ENCODE peak calls at places on chromosomes 12 and 14, in eight cellular contexts. One of them, this sample, is unnamed.

GRCh38 chr14:75283162-75283883 is 4.7 kb downstream of the FOS start:
- DNase-seq in Peyer's patch: peak; percentile 86
- DNase-seq in psoas muscle: no peak
- DNase-seq in effector memory CD4-positive, alpha-beta T cell: peak; percentile 48
- DNase-seq in IMR-90: peak; percentile 77
- DNase-seq in left ventricle myocardium inferior: no peak
- DNase-seq in PC-9: no peak
- DNase-seq in SK-N-SH: no peak
- DNase-seq in this sample: peak; percentile 34

GRCh38 chr14:53516261-53516774 is 363.2 kb upstream of the DDHD1 start:
- DNase-seq in effector memory CD4-positive, alpha-beta T cell: no peak
- DNase-seq in PC-9: no peak
- DNase-seq in IMR-90: peak; percentile 96
- DNase-seq in left ventricle myocardium inferior: no peak
- DNase-seq in psoas muscle: no peak
- DNase-seq in SK-N-SH: no peak
- DNase-seq in Peyer's patch: no peak
- DNase-seq in this sample: no peak

GRCh38 chr12:99278899-99279298 is 368.7 kb upstream of the GARIN6 start:
- DNase-seq in left ventricle myocardium inferior: no peak
- DNase-seq in Peyer's patch: no peak
- DNase-seq in SK-N-SH: no peak
- DNase-seq in psoas muscle: no peak
- DNase-seq in PC-9: no peak
- DNase-seq in effector memory CD4-positive, alpha-beta T cell: no peak
- DNase-seq in IMR-90: no peak
- DNase-seq in this sample: no peak

GRCh38 chr12:76018111-76018510 is 13.5 kb downstream of the PHLDA1 start:
- DNase-seq in psoas muscle: no peak
- DNase-seq in IMR-90: peak; percentile 61
- DNase-seq in Peyer's patch: no peak
- DNase-seq in left ventricle myocardium inferior: peak; percentile 49
- DNase-seq in PC-9: peak; percentile 71
- DNase-seq in SK-N-SH: no peak
- DNase-seq in effector memory CD4-positive, alpha-beta T cell: no peak
- DNase-seq in this sample: no peak

GRCh38 chr12:54704187-54704586 is 56.0 kb upstream of the DCD start:
- DNase-seq in effector memory CD4-positive, alpha-beta T cell: no peak
- DNase-seq in IMR-90: no peak
- DNase-seq in Peyer's patch: no peak
- DNase-seq in psoas muscle: no peak
- DNase-seq in left ventricle myocardium inferior: no peak
- DNase-seq in SK-N-SH: no peak
- DNase-seq in PC-9: no peak
- DNase-seq in this sample: no peak

GRCh38 chr12:96436366-96437295 is 36.4 kb upstream of the CDK17 start:
- DNase-seq in effector memory CD4-positive, alpha-beta T cell: no peak
- DNase-seq in IMR-90: no peak
- DNase-seq in SK-N-SH: no peak
- DNase-seq in Peyer's patch: no peak
- DNase-seq in psoas muscle: no peak
- DNase-seq in left ventricle myocardium inferior: no peak
- DNase-seq in PC-9: no peak
- DNase-seq in this sample: no peak

GRCh38 chr14:20683896-20684661 is at the start of gene RNASE4:
- DNase-seq in IMR-90: peak; percentile 93
- DNase-seq in psoas muscle: peak; percentile 90
- DNase-seq in left ventricle myocardium inferior: peak; percentile 85
- DNase-seq in effector memory CD4-positive, alpha-beta T cell: peak; percentile 67
- DNase-seq in SK-N-SH: peak; percentile 68
- DNase-seq in PC-9: peak; percentile 75
- DNase-seq in Peyer's patch: peak; percentile 95
- DNase-seq in this sample: peak; percentile 91

GRCh38 chr12:25382311-25383106 is 131.8 kb upstream of the KRAS start:
- DNase-seq in PC-9: no peak
- DNase-seq in IMR-90: no peak
- DNase-seq in effector memory CD4-positive, alpha-beta T cell: no peak
- DNase-seq in Peyer's patch: no peak
- DNase-seq in SK-N-SH: no peak
- DNase-seq in left ventricle myocardium inferior: no peak
- DNase-seq in psoas muscle: no peak
- DNase-seq in this sample: no peak

GRCh38 chr14:21437063-21437901 is 18.6 kb downstream of the CHD8 start:
- DNase-seq in IMR-90: peak; percentile 99
- DNase-seq in left ventricle myocardium inferior: peak; percentile 99
- DNase-seq in effector memory CD4-positive, alpha-beta T cell: peak; percentile 97
- DNase-seq in Peyer's patch: peak; percentile 99
- DNase-seq in psoas muscle: peak; percentile 99
- DNase-seq in PC-9: peak; percentile 94
- DNase-seq in SK-N-SH: peak; percentile 93
- DNase-seq in this sample: peak; percentile 95

GRCh38 chr14:100271247-100271939 is 32.4 kb downstream of the YY1 start:
- DNase-seq in IMR-90: no peak
- DNase-seq in psoas muscle: no peak
- DNase-seq in left ventricle myocardium inferior: no peak
- DNase-seq in PC-9: peak; percentile 8
- DNase-seq in effector memory CD4-positive, alpha-beta T cell: no peak
- DNase-seq in SK-N-SH: no peak
- DNase-seq in Peyer's patch: peak; percentile 75
- DNase-seq in this sample: peak; percentile 43

GRCh38 chr12:53172352-53172751 is 8.2 kb upstream of the ZNF740 start:
- DNase-seq in IMR-90: peak; percentile 81
- DNase-seq in effector memory CD4-positive, alpha-beta T cell: no peak
- DNase-seq in SK-N-SH: no peak
- DNase-seq in Peyer's patch: no peak
- DNase-seq in PC-9: no peak
- DNase-seq in psoas muscle: no peak
- DNase-seq in left ventricle myocardium inferior: no peak
- DNase-seq in this sample: no peak

GRCh38 chr12:6182279-6182898 is 17.8 kb upstream of the CD9 start:
- DNase-seq in IMR-90: peak; percentile 68
- DNase-seq in PC-9: peak; percentile 39
- DNase-seq in Peyer's patch: peak; percentile 68
- DNase-seq in effector memory CD4-positive, alpha-beta T cell: no peak
- DNase-seq in psoas muscle: peak; percentile 64
- DNase-seq in SK-N-SH: peak; percentile 87
- DNase-seq in left ventricle myocardium inferior: peak; percentile 61
- DNase-seq in this sample: no peak

GRCh38 chr12:131620520-131620919 is 90.4 kb upstream of the SFSWAP start:
- DNase-seq in PC-9: no peak
- DNase-seq in IMR-90: no peak
- DNase-seq in left ventricle myocardium inferior: no peak
- DNase-seq in Peyer's patch: no peak
- DNase-seq in psoas muscle: no peak
- DNase-seq in SK-N-SH: peak; percentile 58
- DNase-seq in effector memory CD4-positive, alpha-beta T cell: no peak
- DNase-seq in this sample: no peak

GRCh38 chr14:106203438-106203837 is 677.1 kb downstream of the TMEM121 start:
- DNase-seq in left ventricle myocardium inferior: no peak
- DNase-seq in SK-N-SH: no peak
- DNase-seq in PC-9: no peak
- DNase-seq in psoas muscle: no peak
- DNase-seq in IMR-90: no peak
- DNase-seq in effector memory CD4-positive, alpha-beta T cell: no peak
- DNase-seq in Peyer's patch: no peak
- DNase-seq in this sample: no peak
- H3K36me3 ChIP-seq in left ventricle myocardium inferior: no peaks in the 10 kb centered on the region
- H3K36me3 ChIP-seq in SK-N-SH: no peaks in the 10 kb centered on the region
- H3K36me3 ChIP-seq in PC-9: no peaks in the 10 kb centered on the region
- H3K36me3 ChIP-seq in psoas muscle: no peaks in the 10 kb centered on the region
- H3K36me3 ChIP-seq in IMR-90: no peaks in the 10 kb centered on the region
- H3K36me3 ChIP-seq in effector memory CD4-positive, alpha-beta T cell: no peaks in the 10 kb centered on the region
- H3K36me3 ChIP-seq in Peyer's patch: no peaks in the 10 kb centered on the region
- H3K36me3 ChIP-seq in this sample: no peaks in the 10 kb centered on the region

GRCh38 chr12:1531160-1531653 is 63.2 kb downstream of the FBXL14 start:
- DNase-seq in left ventricle myocardium inferior: no peak
- DNase-seq in SK-N-SH: no peak
- DNase-seq in psoas muscle: no peak
- DNase-seq in Peyer's patch: no peak
- DNase-seq in effector memory CD4-positive, alpha-beta T cell: no peak
- DNase-seq in PC-9: peak; percentile 22
- DNase-seq in IMR-90: no peak
- DNase-seq in this sample: no peak
- H3K4me3 ChIP-seq in left ventricle myocardium inferior: peak overlapping the region; percentile 70
- H3K4me3 ChIP-seq in SK-N-SH: peak overlapping the region; percentile 81
- H3K4me3 ChIP-seq in psoas muscle: peak overlapping the region; percentile 75
- H3K4me3 ChIP-seq in Peyer's patch: peak overlapping the region; percentile 50
- H3K4me3 ChIP-seq in effector memory CD4-positive, alpha-beta T cell: peak overlapping the region; percentile 48
- H3K4me3 ChIP-seq in PC-9: no peak overlapping the region
- H3K4me3 ChIP-seq in IMR-90: peak overlapping the region; percentile 58
- H3K4me3 ChIP-seq in this sample: no peak overlapping the region

GRCh38 chr14:64115401-64115800 is 178.8 kb downstream of the ESR2 start:
- DNase-seq in SK-N-SH: no peak
- DNase-seq in effector memory CD4-positive, alpha-beta T cell: no peak
- DNase-seq in PC-9: no peak
- DNase-seq in IMR-90: no peak
- DNase-seq in Peyer's patch: no peak
- DNase-seq in left ventricle myocardium inferior: no peak
- DNase-seq in psoas muscle: no peak
- DNase-seq in this sample: no peak

GRCh38 chr14:64113279-64113678 is 180.9 kb downstream of the ESR2 start:
- DNase-seq in IMR-90: no peak
- DNase-seq in PC-9: no peak
- DNase-seq in effector memory CD4-positive, alpha-beta T cell: no peak
- DNase-seq in SK-N-SH: no peak
- DNase-seq in left ventricle myocardium inferior: no peak
- DNase-seq in Peyer's patch: peak; percentile 78
- DNase-seq in psoas muscle: peak; percentile 86
- DNase-seq in this sample: peak; percentile 22

GRCh38 chr14:64114166-64114565 is 180.0 kb downstream of the ESR2 start:
- DNase-seq in IMR-90: peak; percentile 21
- DNase-seq in effector memory CD4-positive, alpha-beta T cell: no peak
- DNase-seq in PC-9: no peak
- DNase-seq in psoas muscle: peak; percentile 81
- DNase-seq in Peyer's patch: no peak
- DNase-seq in left ventricle myocardium inferior: no peak
- DNase-seq in SK-N-SH: no peak
- DNase-seq in this sample: no peak

GRCh38 chr14:64112859-64113258 is 181.3 kb downstream of the ESR2 start:
- DNase-seq in left ventricle myocardium inferior: no peak
- DNase-seq in IMR-90: no peak
- DNase-seq in SK-N-SH: no peak
- DNase-seq in effector memory CD4-positive, alpha-beta T cell: no peak
- DNase-seq in Peyer's patch: peak; percentile 75
- DNase-seq in PC-9: no peak
- DNase-seq in psoas muscle: peak; percentile 57
- DNase-seq in this sample: no peak

GRCh38 chr14:64114796-64115195 is 179.4 kb downstream of the ESR2 start:
- DNase-seq in PC-9: no peak
- DNase-seq in SK-N-SH: no peak
- DNase-seq in Peyer's patch: no peak
- DNase-seq in IMR-90: no peak
- DNase-seq in effector memory CD4-positive, alpha-beta T cell: no peak
- DNase-seq in psoas muscle: no peak
- DNase-seq in left ventricle myocardium inferior: no peak
- DNase-seq in this sample: no peak
- H3K36me3 ChIP-seq in PC-9: no peaks in the 10 kb centered on the region
- H3K36me3 ChIP-seq in SK-N-SH: no peaks in the 10 kb centered on the region
- H3K36me3 ChIP-seq in Peyer's patch: no peaks in the 10 kb centered on the region
- H3K36me3 ChIP-seq in IMR-90: no peaks in the 10 kb centered on the region
- H3K36me3 ChIP-seq in effector memory CD4-positive, alpha-beta T cell: peaks cover 53% of the 10 kb centered on the region
- H3K36me3 ChIP-seq in psoas muscle: no peaks in the 10 kb centered on the region
- H3K36me3 ChIP-seq in left ventricle myocardium inferior: peaks cover 32% of the 10 kb centered on the region
- H3K36me3 ChIP-seq in this sample: no peaks in the 10 kb centered on the region

GRCh38 chr12:68358532-68359485 is 26.6 kb upstream of the MDM1 start:
- DNase-seq in left ventricle myocardium inferior: no peak
- DNase-seq in Peyer's patch: peak; percentile 82
- DNase-seq in IMR-90: peak; percentile 82
- DNase-seq in effector memory CD4-positive, alpha-beta T cell: no peak
- DNase-seq in psoas muscle: no peak
- DNase-seq in PC-9: peak; percentile 48
- DNase-seq in SK-N-SH: peak; percentile 49
- DNase-seq in this sample: peak; percentile 72
- H3K4me3 ChIP-seq in left ventricle myocardium inferior: no peak overlapping the region
- H3K4me3 ChIP-seq in Peyer's patch: no peak overlapping the region
- H3K4me3 ChIP-seq in IMR-90: no peak overlapping the region
- H3K4me3 ChIP-seq in effector memory CD4-positive, alpha-beta T cell: no peak overlapping the region
- H3K4me3 ChIP-seq in psoas muscle: no peak overlapping the region
- H3K4me3 ChIP-seq in PC-9: no peak overlapping the region
- H3K4me3 ChIP-seq in SK-N-SH: no peak overlapping the region
- H3K4me3 ChIP-seq in this sample: no peak overlapping the region

GRCh38 chr14:103492572-103492971 is 30.1 kb downstream of the CKB start:
- DNase-seq in SK-N-SH: no peak
- DNase-seq in effector memory CD4-positive, alpha-beta T cell: no peak
- DNase-seq in left ventricle myocardium inferior: no peak
- DNase-seq in Peyer's patch: no peak
- DNase-seq in psoas muscle: no peak
- DNase-seq in IMR-90: no peak
- DNase-seq in PC-9: no peak
- DNase-seq in this sample: no peak

GRCh38 chr14:103499709-103500108 is 22.9 kb downstream of the CKB start:
- DNase-seq in PC-9: no peak
- DNase-seq in SK-N-SH: no peak
- DNase-seq in IMR-90: no peak
- DNase-seq in effector memory CD4-positive, alpha-beta T cell: no peak
- DNase-seq in psoas muscle: no peak
- DNase-seq in left ventricle myocardium inferior: no peak
- DNase-seq in Peyer's patch: peak; percentile 43
- DNase-seq in this sample: peak; percentile 44

GRCh38 chr14:103495854-103496253 is 26.8 kb downstream of the CKB start:
- DNase-seq in PC-9: no peak
- DNase-seq in left ventricle myocardium inferior: no peak
- DNase-seq in IMR-90: no peak
- DNase-seq in SK-N-SH: no peak
- DNase-seq in psoas muscle: no peak
- DNase-seq in effector memory CD4-positive, alpha-beta T cell: no peak
- DNase-seq in Peyer's patch: peak; percentile 21
- DNase-seq in this sample: peak; percentile 18

GRCh38 chr14:103500148-103500990 is 22.3 kb downstream of the CKB start:
- DNase-seq in IMR-90: peak; percentile 81
- DNase-seq in left ventricle myocardium inferior: peak; percentile 90
- DNase-seq in Peyer's patch: peak; percentile 94
- DNase-seq in effector memory CD4-positive, alpha-beta T cell: peak; percentile 53
- DNase-seq in SK-N-SH: peak; percentile 84
- DNase-seq in psoas muscle: peak; percentile 93
- DNase-seq in PC-9: peak; percentile 90
- DNase-seq in this sample: peak; percentile 97

DNA sequence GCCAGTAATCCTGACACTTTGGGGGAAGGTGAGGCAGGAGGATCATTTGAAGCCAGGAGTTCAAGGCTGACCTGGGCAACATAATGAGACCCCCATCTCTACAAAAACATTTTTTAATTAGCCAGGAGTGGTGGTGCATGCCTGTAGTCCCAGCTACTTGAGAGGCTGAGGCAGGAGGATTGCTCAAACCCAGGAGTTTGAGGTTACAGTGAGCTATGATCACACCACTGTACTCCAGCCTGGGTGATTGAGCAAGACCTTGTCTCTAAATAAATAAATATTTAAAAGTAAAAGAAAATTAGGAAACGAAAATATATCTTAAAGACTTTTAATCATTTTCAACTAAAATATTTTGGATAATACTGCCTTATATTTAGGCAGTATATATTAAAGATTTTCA is 25.9 kb downstream of the CKB start:
- DNase-seq in psoas muscle: no peak
- DNase-seq in effector memory CD4-positive, alpha-beta T cell: no peak
- DNase-seq in left ventricle myocardium inferior: no peak
- DNase-seq in SK-N-SH: no peak
- DNase-seq in Peyer's patch: peak; percentile 6
- DNase-seq in PC-9: no peak
- DNase-seq in IMR-90: peak; percentile 33
- DNase-seq in this sample: peak; percentile 40
- H3K36me3 ChIP-seq in psoas muscle: peaks cover 1% of the 10 kb centered on the region
- H3K36me3 ChIP-seq in effector memory CD4-positive, alpha-beta T cell: peaks cover 36% of the 10 kb centered on the region
- H3K36me3 ChIP-seq in left ventricle myocardium inferior: peaks cover 76% of the 10 kb centered on the region
- H3K36me3 ChIP-seq in SK-N-SH: peaks cover 32% of the 10 kb centered on the region
- H3K36me3 ChIP-seq in Peyer's patch: no peaks in the 10 kb centered on the region
- H3K36me3 ChIP-seq in PC-9: peaks cover 58% of the 10 kb centered on the region
- H3K36me3 ChIP-seq in IMR-90: peaks cover 52% of the 10 kb centered on the region
- H3K36me3 ChIP-seq in this sample: peaks cover 39% of the 10 kb centered on the region

This sample was measured in adrenal gland.